ENCODE peak calls at places on chromosomes 1 and 21, in five cellular contexts. U is HEK293T, V is kidney tubule cell, G is COR-L47, Q is NCI-H2081. J is an unnamed sample.

GRCh38 chr1:113027449-113027848 is 45.5 kb upstream of the LRIG2 start:
- DNase-seq in U (no peak), V (no peak), G (peak; percentile 18), Q (no peak), J (no peak)

GRCh38 chr1:32201011-32201855 is 838 bp downstream of the CCDC28B start:
- DNase-seq in U (peak; percentile 72), V (peak; percentile 41), G (peak; percentile 38), Q (peak; percentile 69), J (no peak)

GRCh38 chr1:213989740-213990472 is 2.1 kb downstream of the PROX1 start:
- DNase-seq in U (no peak), V (no peak), G (peak; percentile 78), Q (peak; percentile 97), J (no peak)

GRCh38 chr1:12087797-12088314 is 24.8 kb downstream of the TNFRSF8 start:
- DNase-seq in U (no peak), V (no peak), G (no peak), Q (no peak), J (no peak)

GRCh38 chr1:93681549-93682412 is at the start of gene BCAR3:
- DNase-seq in U (peak; percentile 76), V (peak; percentile 87), G (peak; percentile 37), Q (peak; percentile 16), J (peak; percentile 74)

GRCh38 chr1:1038694-1039093 is 18.8 kb downstream of the AGRN start:
- DNase-seq in U (no peak), V (no peak), G (no peak), Q (no peak), J (no peak)

GRCh38 chr1:1082239-1083180 is 8.4 kb upstream of the RNF223 start:
- DNase-seq in U (no peak), V (no peak), G (no peak), Q (no peak), J (no peak)

GRCh38 chr1:63798284-63798683 is 24.5 kb downstream of the ROR1 start:
- DNase-seq in U (no peak), V (no peak), G (no peak), Q (no peak), J (no peak)

GRCh38 chr1:157626099-157626498 is 28.2 kb upstream of the FCRL4 start:
- DNase-seq in U (peak; percentile 35), V (peak; percentile 18), G (peak; percentile 1), Q (no peak), J (no peak)

GRCh38 chr1:180837025-180837424 is 75.7 kb upstream of the KIAA1614 start:
- DNase-seq in U (no peak), V (no peak), G (no peak), Q (no peak), J (no peak)

GRCh38 chr1:20172033-20172588 is 13.8 kb upstream of the UBXN10 start:
- DNase-seq in U (no peak), V (no peak), G (no peak), Q (no peak), J (no peak)

GRCh38 chr21:41931041-41931451 is 22.8 kb downstream of the C2CD2 start:
- DNase-seq in U (no peak), V (peak; percentile 59), G (no peak), Q (no peak), J (peak; percentile 55)

GRCh38 chr1:45804671-45804973 is 1.2 kb downstream of the MAST2 start:
- DNase-seq in U (no peak), V (peak; percentile 14), G (no peak), Q (no peak), J (no peak)

GRCh38 chr1:159188375-159188788 is 16.3 kb upstream of the ACKR1 start:
- DNase-seq in U (no peak), V (peak; percentile 49), G (no peak), Q (no peak), J (no peak)

GRCh38 chr1:214581785-214582184 is 21.2 kb upstream of the CENPF start:
- DNase-seq in U (no peak), V (peak; percentile 97), G (no peak), Q (no peak), J (peak; percentile 72)

GRCh38 chr1:96927125-96927524 is 205.5 kb downstream of the PTBP2 start:
- DNase-seq in U (no peak), V (no peak), G (no peak), Q (no peak), J (no peak)

GRCh38 chr1:151887028-151887427 is 22.3 kb downstream of the THEM4 start:
- DNase-seq in U (no peak), V (peak; percentile 61), G (no peak), Q (no peak), J (no peak)

GRCh38 chr1:204721378-204722041 is 36.0 kb upstream of the LRRN2 start:
- DNase-seq in U (no peak), V (no peak), G (no peak), Q (no peak), J (no peak)

GRCh38 chr1:244286341-244286740 is 165.4 kb downstream of the ADSS2 start:
- DNase-seq in U (no peak), V (no peak), G (no peak), Q (no peak), J (no peak)

GRCh38 chr1:2234762-2235113 is 6.6 kb downstream of the SKI start:
- DNase-seq in U (no peak), V (no peak), G (no peak), Q (no peak), J (no peak)

GRCh38 chr1:33740040-33740745 is 123.7 kb upstream of the HMGB4 start:
- DNase-seq in U (no peak), V (no peak), G (no peak), Q (no peak), J (no peak)

GRCh38 chr1:51297401-51298321 is 32.7 kb downstream of the TTC39A start:
- DNase-seq in U (no peak), V (no peak), G (no peak), Q (no peak), J (no peak)

GRCh38 chr21:17819114-17819877 is at the start of gene C21orf91:
- DNase-seq in U (peak; percentile 93), V (peak; percentile 88), G (peak; percentile 83), Q (peak; percentile 83), J (peak; percentile 73)

GRCh38 chr1:41898191-41898713 is 20.5 kb downstream of the HIVEP3 start:
- DNase-seq in U (no peak), V (peak; percentile 70), G (no peak), Q (no peak), J (peak; percentile 4)

GRCh38 chr21:39216290-39216689 is 33.0 kb upstream of the PSMG1 start:
- DNase-seq in U (no peak), V (no peak), G (no peak), Q (no peak), J (no peak)

GRCh38 chr1:97047412-97047793 is 325.8 kb downstream of the PTBP2 start:
- DNase-seq in U (no peak), V (no peak), G (no peak), Q (no peak), J (no peak)

GRCh38 chr1:205172729-205173366 is 38.7 kb downstream of the DSTYK start:
- DNase-seq in U (no peak), V (peak; percentile 88), G (no peak), Q (no peak), J (peak; percentile 94)

GRCh38 chr21:25986928-25987327 is 183.6 kb downstream of the APP start:
- DNase-seq in U (no peak), V (no peak), G (no peak), Q (no peak), J (no peak)

GRCh38 chr1:226657788-226658537 is 81.1 kb downstream of the ITPKB start:
- DNase-seq in U (no peak), V (no peak), G (peak; percentile 59), Q (peak; percentile 94), J (no peak)

GRCh38 chr1:42941640-42942330 is 16.9 kb downstream of the SLC2A1 start:
- DNase-seq in U (no peak), V (peak; percentile 92), G (no peak), Q (no peak), J (peak; percentile 74)

GRCh38 chr1:2099871-2100774 is 49.9 kb downstream of the PRKCZ start:
- DNase-seq in U (no peak), V (no peak), G (no peak), Q (no peak), J (peak; percentile 14)

GRCh38 chr1:6864166-6864565 is 78.9 kb downstream of the CAMTA1 start:
- DNase-seq in U (no peak), V (no peak), G (no peak), Q (no peak), J (no peak)

GRCh38 chr21:39197448-39197847 is 14.2 kb upstream of the PSMG1 start:
- DNase-seq in U (no peak), V (no peak), G (no peak), Q (no peak), J (no peak)

GRCh38 chr1:235011599-235012435 is 116.8 kb downstream of the TOMM20 start:
- DNase-seq in U (no peak), V (peak; percentile 100), G (no peak), Q (no peak), J (peak; percentile 95)

GRCh38 chr1:81443288-81443687 is 357.4 kb upstream of the ADGRL2 start:
- DNase-seq in U (no peak), V (no peak), G (no peak), Q (no peak), J (no peak)

GRCh38 chr1:162541619-162542141 is 19.8 kb upstream of the UAP1 start:
- DNase-seq in U (no peak), V (peak; percentile 95), G (no peak), Q (no peak), J (peak; percentile 73)

GRCh38 chr21:28235169-28235892 is 757.3 kb downstream of the LTN1 start:
- DNase-seq in U (no peak), V (no peak), G (no peak), Q (no peak), J (no peak)

GRCh38 chr1:104132386-104132973 is 382.8 kb downstream of the AMY1C start:
- DNase-seq in U (peak; percentile 63), V (peak; percentile 8), G (peak; percentile 57), Q (peak; percentile 58), J (peak; percentile 21)

J was measured in kidney glomerular epithelial cell.